ENCODE peak calls at places on chromosomes 4 and X, in seven cellular contexts. One of them, this sample, is unnamed.

GRCh38 chr4:137106733-137107132 is 425.6 kb downstream of the PCDH18 start:
- DNase-seq in CD4-positive, alpha-beta T cell: no peak
- DNase-seq in AG04450: no peak
- DNase-seq in ascending aorta: no peak
- DNase-seq in SK-N-SH: no peak
- DNase-seq in heart right ventricle: no peak
- DNase-seq in heart left ventricle: no peak
- DNase-seq in this sample: no peak

GRCh38 chr4:24179201-24179840 is 289.5 kb upstream of the PPARGC1A start:
- DNase-seq in heart left ventricle: no peak
- DNase-seq in heart right ventricle: no peak
- DNase-seq in CD4-positive, alpha-beta T cell: no peak
- DNase-seq in ascending aorta: no peak
- DNase-seq in AG04450: no peak
- DNase-seq in SK-N-SH: no peak
- DNase-seq in this sample: no peak

GRCh38 chr4:4386736-4387392 is at the start of gene NSG1:
- DNase-seq in heart left ventricle: no peak
- DNase-seq in CD4-positive, alpha-beta T cell: peak; percentile 26
- DNase-seq in heart right ventricle: no peak
- DNase-seq in ascending aorta: no peak
- DNase-seq in AG04450: no peak
- DNase-seq in SK-N-SH: no peak
- DNase-seq in this sample: no peak

GRCh38 chr4:89162486-89162885 is 51.2 kb downstream of the TIGD2 start:
- DNase-seq in heart right ventricle: no peak
- DNase-seq in ascending aorta: no peak
- DNase-seq in AG04450: no peak
- DNase-seq in SK-N-SH: no peak
- DNase-seq in CD4-positive, alpha-beta T cell: no peak
- DNase-seq in heart left ventricle: no peak
- DNase-seq in this sample: no peak

GRCh38 chr4:56288663-56289062 is 98.6 kb downstream of the AASDH start:
- DNase-seq in SK-N-SH: no peak
- DNase-seq in CD4-positive, alpha-beta T cell: no peak
- DNase-seq in heart right ventricle: no peak
- DNase-seq in AG04450: no peak
- DNase-seq in ascending aorta: no peak
- DNase-seq in heart left ventricle: no peak
- DNase-seq in this sample: no peak

GRCh38 chr4:168723020-168723419 is 226.2 kb downstream of the PALLD start:
- DNase-seq in AG04450: no peak
- DNase-seq in heart right ventricle: peak; percentile 22
- DNase-seq in SK-N-SH: no peak
- DNase-seq in CD4-positive, alpha-beta T cell: no peak
- DNase-seq in heart left ventricle: no peak
- DNase-seq in ascending aorta: no peak
- DNase-seq in this sample: no peak

GRCh38 chr4:107519057-107519456 is 201.0 kb downstream of the PAPSS1 start:
- DNase-seq in SK-N-SH: peak; percentile 25
- DNase-seq in ascending aorta: no peak
- DNase-seq in CD4-positive, alpha-beta T cell: no peak
- DNase-seq in AG04450: no peak
- DNase-seq in heart right ventricle: no peak
- DNase-seq in heart left ventricle: no peak
- DNase-seq in this sample: peak; percentile 56

GRCh38 chr4:140152760-140153418 is 1.1 kb downstream of the MAML3 start:
- DNase-seq in SK-N-SH: peak; percentile 52
- DNase-seq in CD4-positive, alpha-beta T cell: peak; percentile 50
- DNase-seq in AG04450: no peak
- DNase-seq in heart right ventricle: peak; percentile 59
- DNase-seq in ascending aorta: peak; percentile 84
- DNase-seq in heart left ventricle: peak; percentile 81
- DNase-seq in this sample: no peak

GRCh38 chr4:85477538-85477937 is 2.6 kb downstream of the ARHGAP24 start:
- DNase-seq in ascending aorta: no peak
- DNase-seq in heart right ventricle: no peak
- DNase-seq in SK-N-SH: no peak
- DNase-seq in AG04450: no peak
- DNase-seq in heart left ventricle: no peak
- DNase-seq in CD4-positive, alpha-beta T cell: no peak
- DNase-seq in this sample: no peak

GRCh38 chr4:74376888-74377483 is 12.0 kb downstream of the EREG start:
- DNase-seq in CD4-positive, alpha-beta T cell: no peak
- DNase-seq in ascending aorta: no peak
- DNase-seq in heart right ventricle: no peak
- DNase-seq in heart left ventricle: no peak
- DNase-seq in AG04450: no peak
- DNase-seq in SK-N-SH: peak; percentile 31
- DNase-seq in this sample: peak; percentile 26

GRCh38 chr4:73988096-73988495 is at the start of gene PPBP:
- DNase-seq in SK-N-SH: no peak
- DNase-seq in ascending aorta: no peak
- DNase-seq in heart left ventricle: no peak
- DNase-seq in heart right ventricle: no peak
- DNase-seq in AG04450: no peak
- DNase-seq in CD4-positive, alpha-beta T cell: no peak
- DNase-seq in this sample: no peak

GRCh38 chr4:166657261-166657660 is 577.0 kb downstream of the SPOCK3 start:
- DNase-seq in heart right ventricle: no peak
- DNase-seq in heart left ventricle: no peak
- DNase-seq in SK-N-SH: no peak
- DNase-seq in CD4-positive, alpha-beta T cell: no peak
- DNase-seq in AG04450: no peak
- DNase-seq in ascending aorta: no peak
- DNase-seq in this sample: no peak

GRCh38 chrX:134634691-134635090 is 23.6 kb downstream of the PLAC1 start:
- DNase-seq in heart right ventricle: no peak
- DNase-seq in heart left ventricle: no peak
- DNase-seq in AG04450: no peak
- DNase-seq in CD4-positive, alpha-beta T cell: no peak
- DNase-seq in ascending aorta: no peak
- DNase-seq in SK-N-SH: no peak
- DNase-seq in this sample: no peak

GRCh38 chrX:41561045-41561444 is 113.9 kb downstream of the NYX start:
- DNase-seq in heart left ventricle: no peak
- DNase-seq in SK-N-SH: no peak
- DNase-seq in AG04450: peak; percentile 70
- DNase-seq in ascending aorta: no peak
- DNase-seq in heart right ventricle: peak; percentile 31
- DNase-seq in CD4-positive, alpha-beta T cell: no peak
- DNase-seq in this sample: no peak

GRCh38 chr4:122313001-122313400 is 65.8 kb upstream of the ADAD1 start:
- DNase-seq in AG04450: no peak
- DNase-seq in CD4-positive, alpha-beta T cell: no peak
- DNase-seq in SK-N-SH: no peak
- DNase-seq in ascending aorta: no peak
- DNase-seq in heart left ventricle: no peak
- DNase-seq in heart right ventricle: no peak
- DNase-seq in this sample: no peak

GRCh38 chr4:125891597-125892258 is 577.0 kb downstream of the FAT4 start:
- DNase-seq in CD4-positive, alpha-beta T cell: no peak
- DNase-seq in ascending aorta: no peak
- DNase-seq in SK-N-SH: no peak
- DNase-seq in heart right ventricle: no peak
- DNase-seq in heart left ventricle: no peak
- DNase-seq in AG04450: peak; percentile 95
- DNase-seq in this sample: peak; percentile 97

GRCh38 chr4:25113915-25114904 is 46.0 kb downstream of the SEPSECS start:
- DNase-seq in ascending aorta: no peak
- DNase-seq in CD4-positive, alpha-beta T cell: no peak
- DNase-seq in AG04450: peak; percentile 13
- DNase-seq in SK-N-SH: no peak
- DNase-seq in heart left ventricle: no peak
- DNase-seq in heart right ventricle: no peak
- DNase-seq in this sample: no peak

GRCh38 chr4:153022233-153022632 is 86.1 kb downstream of the FHDC1 start:
- DNase-seq in CD4-positive, alpha-beta T cell: no peak
- DNase-seq in SK-N-SH: no peak
- DNase-seq in heart right ventricle: no peak
- DNase-seq in AG04450: no peak
- DNase-seq in ascending aorta: no peak
- DNase-seq in heart left ventricle: no peak
- DNase-seq in this sample: no peak

GRCh38 chrX:482702-483203 is 96.0 kb upstream of the PPP2R3B start:
- DNase-seq in AG04450: no peak
- DNase-seq in heart left ventricle: no peak
- DNase-seq in SK-N-SH: no peak
- DNase-seq in CD4-positive, alpha-beta T cell: no peak
- DNase-seq in heart right ventricle: no peak
- DNase-seq in ascending aorta: peak; percentile 1
- DNase-seq in this sample: no peak

GRCh38 chr4:3773552-3774001 is 7.4 kb downstream of the ADRA2C start:
- DNase-seq in AG04450: no peak
- DNase-seq in heart right ventricle: no peak
- DNase-seq in ascending aorta: no peak
- DNase-seq in heart left ventricle: no peak
- DNase-seq in SK-N-SH: no peak
- DNase-seq in CD4-positive, alpha-beta T cell: no peak
- DNase-seq in this sample: no peak

GRCh38 chr4:54897590-54897989 is 227.8 kb downstream of the KDR start:
- DNase-seq in heart left ventricle: no peak
- DNase-seq in AG04450: no peak
- DNase-seq in CD4-positive, alpha-beta T cell: no peak
- DNase-seq in ascending aorta: no peak
- DNase-seq in heart right ventricle: no peak
- DNase-seq in SK-N-SH: no peak
- DNase-seq in this sample: no peak

GRCh38 chr4:64340243-64341110 is 68.8 kb downstream of the TECRL start:
- DNase-seq in heart right ventricle: peak; percentile 70
- DNase-seq in heart left ventricle: peak; percentile 51
- DNase-seq in CD4-positive, alpha-beta T cell: no peak
- DNase-seq in AG04450: no peak
- DNase-seq in SK-N-SH: no peak
- DNase-seq in ascending aorta: no peak
- DNase-seq in this sample: no peak

GRCh38 chr4:53841711-53842110 is 222.7 kb downstream of the CHIC2 start:
- DNase-seq in heart left ventricle: no peak
- DNase-seq in heart right ventricle: no peak
- DNase-seq in ascending aorta: no peak
- DNase-seq in CD4-positive, alpha-beta T cell: no peak
- DNase-seq in SK-N-SH: no peak
- DNase-seq in AG04450: no peak
- DNase-seq in this sample: no peak

GRCh38 chr4:172736046-172736445 is 432.6 kb upstream of the GALNT7 start:
- DNase-seq in SK-N-SH: no peak
- DNase-seq in AG04450: no peak
- DNase-seq in heart right ventricle: no peak
- DNase-seq in ascending aorta: no peak
- DNase-seq in heart left ventricle: no peak
- DNase-seq in CD4-positive, alpha-beta T cell: no peak
- DNase-seq in this sample: no peak
- H3K9me3 ChIP-seq in SK-N-SH: no peaks in the 10 kb centered on the region
- H3K9me3 ChIP-seq in AG04450: peaks cover 11% of the 10 kb centered on the region
- H3K9me3 ChIP-seq in heart right ventricle: peaks cover 65% of the 10 kb centered on the region
- H3K9me3 ChIP-seq in ascending aorta: peaks cover 29% of the 10 kb centered on the region
- H3K9me3 ChIP-seq in heart left ventricle: peaks cover 28% of the 10 kb centered on the region
- H3K9me3 ChIP-seq in CD4-positive, alpha-beta T cell: peaks cover 20% of the 10 kb centered on the region
- H3K9me3 ChIP-seq in this sample: no peaks in the 10 kb centered on the region

DNA sequence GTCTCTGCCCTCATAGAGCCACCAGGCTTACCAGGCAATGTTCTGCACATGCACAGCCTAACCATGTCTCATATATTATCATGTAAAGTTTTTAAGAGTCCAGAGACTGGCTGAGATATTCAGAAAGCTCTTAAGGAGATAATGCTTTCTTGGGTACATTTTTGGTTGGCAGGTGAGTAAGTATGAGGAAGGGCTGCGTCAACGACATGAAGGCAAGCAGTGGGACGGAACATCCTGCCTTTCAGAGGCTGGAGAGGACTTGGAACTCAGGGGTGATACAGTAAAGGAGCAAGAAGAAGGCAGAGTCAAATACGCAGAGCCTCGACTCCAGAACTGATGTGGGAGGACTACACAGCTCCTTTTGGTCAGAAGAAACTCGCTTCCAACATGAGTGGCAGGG is 74.8 kb upstream of the MTNR1A start:
- DNase-seq in SK-N-SH: no peak
- DNase-seq in AG04450: no peak
- DNase-seq in heart left ventricle: no peak
- DNase-seq in ascending aorta: no peak
- DNase-seq in heart right ventricle: no peak
- DNase-seq in CD4-positive, alpha-beta T cell: no peak
- DNase-seq in this sample: no peak
- H3K9me3 ChIP-seq in SK-N-SH: no peaks in the 10 kb centered on the region
- H3K9me3 ChIP-seq in AG04450: no peaks in the 10 kb centered on the region
- H3K9me3 ChIP-seq in heart left ventricle: no peaks in the 10 kb centered on the region
- H3K9me3 ChIP-seq in ascending aorta: no peaks in the 10 kb centered on the region
- H3K9me3 ChIP-seq in heart right ventricle: no peaks in the 10 kb centered on the region
- H3K9me3 ChIP-seq in CD4-positive, alpha-beta T cell: no peaks in the 10 kb centered on the region
- H3K9me3 ChIP-seq in this sample: no peaks in the 10 kb centered on the region

GRCh38 chr4:78806943-78807458 is 30.9 kb downstream of the BMP2K start:
- DNase-seq in heart left ventricle: no peak
- DNase-seq in SK-N-SH: no peak
- DNase-seq in AG04450: no peak
- DNase-seq in heart right ventricle: no peak
- DNase-seq in ascending aorta: no peak
- DNase-seq in CD4-positive, alpha-beta T cell: no peak
- DNase-seq in this sample: no peak
- H3K9me3 ChIP-seq in heart left ventricle: peaks cover 8% of the 10 kb centered on the region
- H3K9me3 ChIP-seq in SK-N-SH: no peaks in the 10 kb centered on the region
- H3K9me3 ChIP-seq in AG04450: peaks cover 3% of the 10 kb centered on the region
- H3K9me3 ChIP-seq in heart right ventricle: peaks cover 29% of the 10 kb centered on the region
- H3K9me3 ChIP-seq in ascending aorta: peaks cover 19% of the 10 kb centered on the region
- H3K9me3 ChIP-seq in CD4-positive, alpha-beta T cell: no peaks in the 10 kb centered on the region
- H3K9me3 ChIP-seq in this sample: no peaks in the 10 kb centered on the region

GRCh38 chrX:56920338-56920997 is 74.9 kb downstream of the SPIN3 start:
- DNase-seq in heart right ventricle: no peak
- DNase-seq in SK-N-SH: no peak
- DNase-seq in AG04450: no peak
- DNase-seq in ascending aorta: no peak
- DNase-seq in heart left ventricle: no peak
- DNase-seq in CD4-positive, alpha-beta T cell: no peak
- DNase-seq in this sample: no peak
- H3K9me3 ChIP-seq in heart right ventricle: no peaks in the 10 kb centered on the region
- H3K9me3 ChIP-seq in SK-N-SH: no peaks in the 10 kb centered on the region
- H3K9me3 ChIP-seq in AG04450: no peaks in the 10 kb centered on the region
- H3K9me3 ChIP-seq in ascending aorta: peaks cover 9% of the 10 kb centered on the region
- H3K9me3 ChIP-seq in heart left ventricle: no peaks in the 10 kb centered on the region
- H3K9me3 ChIP-seq in CD4-positive, alpha-beta T cell: no peaks in the 10 kb centered on the region
- H3K9me3 ChIP-seq in this sample: no peaks in the 10 kb centered on the region

DNA sequence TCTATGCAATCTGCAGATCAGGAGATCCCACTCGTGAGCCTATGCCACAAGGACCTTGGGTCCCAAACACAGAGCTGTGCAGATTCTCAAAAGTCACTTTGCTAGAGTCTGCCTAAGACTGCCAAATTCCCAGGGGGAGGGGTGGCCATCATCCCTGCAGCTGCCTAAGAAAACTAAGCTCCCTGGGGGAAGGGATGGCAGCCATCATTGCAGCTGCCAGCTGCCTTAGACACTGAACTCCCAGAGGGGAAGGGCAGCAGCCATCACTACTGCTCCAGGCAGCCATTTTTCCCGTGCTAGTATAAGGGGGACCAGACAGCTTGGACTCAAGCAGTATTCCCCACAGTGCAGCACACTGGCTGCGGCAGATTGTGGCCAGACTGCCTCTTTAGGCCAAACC is 156.9 kb downstream of the NKX6-1 start:
- DNase-seq in heart left ventricle: no peak
- DNase-seq in ascending aorta: no peak
- DNase-seq in AG04450: no peak
- DNase-seq in CD4-positive, alpha-beta T cell: no peak
- DNase-seq in heart right ventricle: no peak
- DNase-seq in SK-N-SH: no peak
- DNase-seq in this sample: no peak
- H3K9me3 ChIP-seq in heart left ventricle: peaks cover 16% of the 10 kb centered on the region
- H3K9me3 ChIP-seq in ascending aorta: peaks cover 7% of the 10 kb centered on the region
- H3K9me3 ChIP-seq in AG04450: peaks cover 4% of the 10 kb centered on the region
- H3K9me3 ChIP-seq in CD4-positive, alpha-beta T cell: peaks cover 5% of the 10 kb centered on the region
- H3K9me3 ChIP-seq in heart right ventricle: peaks cover 39% of the 10 kb centered on the region
- H3K9me3 ChIP-seq in SK-N-SH: no peaks in the 10 kb centered on the region
- H3K9me3 ChIP-seq in this sample: peaks cover 3% of the 10 kb centered on the region

GRCh38 chrX:46502848-46503247 is 42.4 kb downstream of the ZNF674 start:
- DNase-seq in AG04450: no peak
- DNase-seq in SK-N-SH: no peak
- DNase-seq in heart right ventricle: no peak
- DNase-seq in CD4-positive, alpha-beta T cell: no peak
- DNase-seq in ascending aorta: no peak
- DNase-seq in heart left ventricle: no peak
- DNase-seq in this sample: no peak
- H3K9me3 ChIP-seq in AG04450: peaks cover 20% of the 10 kb centered on the region
- H3K9me3 ChIP-seq in SK-N-SH: peaks cover 30% of the 10 kb centered on the region
- H3K9me3 ChIP-seq in heart right ventricle: peaks cover 46% of the 10 kb centered on the region
- H3K9me3 ChIP-seq in CD4-positive, alpha-beta T cell: peaks cover 47% of the 10 kb centered on the region
- H3K9me3 ChIP-seq in ascending aorta: peaks cover 60% of the 10 kb centered on the region
- H3K9me3 ChIP-seq in heart left ventricle: peaks cover 45% of the 10 kb centered on the region
- H3K9me3 ChIP-seq in this sample: peaks cover 15% of the 10 kb centered on the region

This sample was measured in SK-N-MC.